ENCODE peak calls at places on chromosomes 1 and 21, in four cellular contexts. P, M, A and S are unnamed samples.

GRCh38 chr1:167554028-167554779 is 642 bp upstream of the CREG1 start:
- DNase-seq in P (no peak), M (peak), A (no peak), S (no peak)

GRCh38 chr1:45205000-45205909 is 1.1 kb downstream of the ZSWIM5 start:
- DNase-seq in P (no peak), M (peak), A (peak), S (peak)

GRCh38 chr1:1058921-1059493 is 15.1 kb downstream of the RNF223 start:
- DNase-seq in P (no peak), M (peak), A (no peak), S (no peak)

GRCh38 chr1:19596065-19596718 is 47.9 kb upstream of the NBL1 start:
- DNase-seq in P (no peak), M (peak), A (no peak), S (peak)

GRCh38 chr1:117821782-117822447 is 107.5 kb downstream of the GDAP2 start:
- DNase-seq in P (no peak), M (peak), A (peak), S (no peak)

GRCh38 chr1:151398691-151399065 is 695 bp upstream of the PSMB4 start:
- DNase-seq in P (no peak), M (no peak), A (no peak), S (no peak)

GRCh38 chr21:42579456-42580075 is 65.9 kb downstream of the SLC37A1 start:
- DNase-seq in P (no peak), M (no peak), A (no peak), S (no peak)

GRCh38 chr1:109398343-109399225 is 866 bp upstream of the SORT1 start:
- DNase-seq in P (no peak), M (no peak), A (no peak), S (no peak)

GRCh38 chr1:221858758-221859157 is 116.9 kb upstream of the DUSP10 start:
- DNase-seq in P (no peak), M (no peak), A (no peak), S (no peak)

GRCh38 chr1:155166373-155167165 is 6.5 kb downstream of the KRTCAP2 start:
- DNase-seq in P (no peak), M (no peak), A (no peak), S (peak)

DNA sequence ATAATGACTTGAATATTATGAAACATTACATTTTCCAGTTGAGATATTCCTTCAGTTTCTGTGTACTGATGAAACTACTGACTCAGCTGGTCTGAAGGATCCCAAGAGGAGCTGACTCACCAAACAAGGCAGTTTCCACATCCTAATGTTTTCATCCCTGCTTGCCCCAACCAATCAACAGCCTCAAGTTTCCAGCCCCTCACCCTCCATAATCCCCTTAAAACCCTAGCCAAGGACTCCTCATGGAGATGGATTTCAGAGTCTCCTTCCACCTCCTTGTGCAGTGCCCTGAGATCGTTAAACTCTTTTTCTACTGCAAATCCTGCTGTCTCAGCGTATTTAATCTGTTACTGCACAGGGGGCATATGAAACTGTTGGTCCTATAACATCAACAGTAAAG is 83.1 kb upstream of the HAO2 start:
- DNase-seq in P (no peak), M (no peak), A (no peak), S (no peak)
- TF ChIP-seq TCF7 in P (no peak), M (no peak), A (no peak), S (no peak)

GRCh38 chr1:198328458-198329032 is 171.7 kb downstream of the NEK7 start:
- DNase-seq in P (no peak), M (no peak), A (no peak), S (no peak)
- TF ChIP-seq TCF7 in P (no peak), M (no peak), A (no peak), S (no peak)

GRCh38 chr1:178539291-178539690 is 26.4 kb downstream of the TEX35 start:
- DNase-seq in P (no peak), M (no peak), A (no peak), S (no peak)

GRCh38 chr1:178537445-178538090 is 24.7 kb downstream of the TEX35 start:
- DNase-seq in P (no peak), M (no peak), A (peak), S (no peak)

GRCh38 chr1:178538192-178538916 is 25.4 kb downstream of the TEX35 start:
- DNase-seq in P (no peak), M (no peak), A (no peak), S (no peak)

GRCh38 chr1:178536329-178536728 is 23.4 kb downstream of the TEX35 start:
- DNase-seq in P (no peak), M (no peak), A (no peak), S (no peak)

GRCh38 chr1:178536844-178537371 is 24.0 kb downstream of the TEX35 start:
- DNase-seq in P (no peak), M (no peak), A (peak), S (no peak)
- TF ChIP-seq TCF7 in P (no peak), M (no peak), A (no peak), S (no peak)

GRCh38 chr1:170027760-170028159 is 46.7 kb downstream of the KIFAP3 start:
- DNase-seq in P (no peak), M (no peak), A (no peak), S (no peak)
- TF ChIP-seq TCF7 in P (no peak), M (no peak), A (no peak), S (no peak)

DNA sequence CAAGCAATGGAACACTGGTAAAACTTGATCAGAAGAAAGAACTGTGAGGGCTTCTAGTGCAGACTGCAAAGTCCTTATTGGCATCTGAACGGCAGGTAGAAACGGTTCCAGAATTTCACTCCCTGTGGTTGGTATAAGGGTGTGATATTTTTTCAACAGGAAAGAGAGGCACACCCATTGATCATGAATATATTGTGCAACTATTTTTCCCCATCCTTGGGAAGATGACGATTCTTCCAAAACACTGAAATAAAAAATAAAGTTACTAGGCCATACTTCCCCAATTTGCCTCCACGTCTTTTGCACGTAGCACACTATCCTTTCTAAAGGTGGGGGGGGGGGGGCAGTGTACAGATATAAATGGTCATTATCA is 49.6 kb downstream of the TARBP1 start:
- DNase-seq in P (no peak), M (no peak), A (no peak), S (no peak)
- TF ChIP-seq TCF7 in P (no peak), M (no peak), A (no peak), S (no peak)

GRCh38 chr1:26290416-26291261 is 10.8 kb downstream of the SH3BGRL3 start:
- DNase-seq in P (no peak), M (no peak), A (no peak), S (no peak)

GRCh38 chr1:26289158-26290059 is 9.5 kb downstream of the SH3BGRL3 start:
- DNase-seq in P (no peak), M (peak), A (no peak), S (no peak)

GRCh38 chr1:26288311-26288941 is 8.5 kb downstream of the SH3BGRL3 start:
- DNase-seq in P (no peak), M (peak), A (no peak), S (no peak)

GRCh38 chr1:26291433-26291832 is 11.5 kb downstream of the SH3BGRL3 start:
- DNase-seq in P (no peak), M (no peak), A (no peak), S (no peak)

DNA sequence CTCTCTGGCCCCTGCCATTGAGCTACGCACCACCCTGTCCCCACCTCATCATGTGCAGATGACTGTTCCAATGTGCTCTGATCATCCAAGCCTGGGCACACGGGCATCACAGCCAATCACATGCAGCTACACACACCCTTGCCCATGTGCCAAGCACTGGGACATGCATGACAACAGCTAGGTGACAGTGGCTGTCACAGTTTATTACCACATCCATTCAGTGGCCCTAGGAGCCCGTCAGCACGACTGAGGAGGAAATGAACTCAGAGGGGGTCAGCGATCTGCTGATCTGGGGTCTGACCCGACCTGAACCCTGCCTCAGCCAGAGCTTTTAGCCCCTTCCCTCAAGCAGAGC is 10.2 kb downstream of the SH3BGRL3 start:
- DNase-seq in P (no peak), M (no peak), A (no peak), S (no peak)
- TF ChIP-seq TCF7 in P (no peak), M (no peak), A (no peak), S (no peak)

DNA sequence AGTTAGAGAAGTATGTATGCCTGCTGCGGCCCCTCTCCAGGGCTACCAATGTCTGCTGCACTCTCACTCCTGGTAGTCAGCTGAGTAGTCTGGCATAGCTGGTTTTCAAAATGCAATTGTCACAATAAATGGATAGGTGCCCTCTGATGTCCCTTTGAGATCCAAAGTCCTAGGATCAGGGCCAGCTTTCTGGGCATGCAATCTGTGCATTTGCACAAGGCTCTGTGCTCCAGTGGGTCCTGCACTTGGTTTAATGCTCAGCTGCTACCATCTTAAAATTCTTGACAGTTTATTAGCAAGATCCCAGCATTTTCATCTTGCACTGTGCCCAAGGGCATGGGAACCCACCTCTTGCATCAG is 233.8 kb downstream of the LTN1 start:
- DNase-seq in P (no peak), M (no peak), A (no peak), S (no peak)
- TF ChIP-seq TCF7 in P (no peak), M (no peak), A (no peak), S (no peak)

GRCh38 chr1:180170569-180170968 is 15.9 kb downstream of the QSOX1 start:
- DNase-seq in P (no peak), M (no peak), A (peak), S (no peak)
- TF ChIP-seq TCF7 in P (no peak), M (no peak), A (no peak), S (no peak)

DNA sequence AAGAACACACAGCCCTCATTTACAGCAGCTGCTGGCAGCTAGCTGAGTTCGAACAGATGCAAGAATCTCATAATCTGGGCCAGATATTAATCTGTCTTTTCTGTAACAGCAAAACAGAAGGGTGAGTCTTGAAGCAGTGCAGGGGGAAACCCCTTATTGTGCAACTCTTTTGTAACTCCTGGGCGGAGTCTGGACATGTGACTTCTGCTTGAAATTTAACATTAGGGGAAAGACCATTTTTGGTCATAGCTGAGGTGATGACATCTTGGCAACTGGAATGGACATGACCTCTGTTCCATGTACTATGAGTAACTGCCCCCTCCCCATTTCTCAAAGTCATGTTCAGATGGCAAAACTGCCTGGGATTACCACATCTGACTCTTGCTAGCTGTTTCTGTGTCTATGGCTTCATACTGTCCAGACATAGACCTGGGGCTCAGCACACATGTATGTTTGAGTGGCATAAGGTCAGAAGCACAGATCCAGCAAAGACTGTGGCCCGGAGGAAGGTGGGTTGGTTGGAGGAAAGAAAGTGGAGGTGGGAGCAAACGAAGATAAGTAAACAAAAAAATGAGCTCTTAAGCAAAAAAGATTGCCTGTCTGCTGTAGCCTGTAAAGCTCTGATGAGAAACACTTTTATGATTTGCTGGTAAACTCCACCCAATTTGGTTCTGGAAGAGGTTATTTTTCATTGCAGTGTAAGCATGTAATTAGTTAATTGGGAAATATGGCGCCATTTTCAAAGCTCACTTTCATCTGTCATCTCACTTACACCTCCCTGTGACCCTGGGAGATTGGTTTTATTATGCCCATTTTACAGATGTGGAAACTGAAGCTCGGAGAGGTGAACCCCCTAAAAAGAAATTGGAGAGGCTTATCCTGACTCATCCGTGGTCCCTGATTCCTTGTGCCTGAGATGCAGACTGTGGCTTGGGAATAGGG is 26.1 kb downstream of the ETS2 start:
- DNase-seq in P (peak), M (peak), A (peak), S (no peak)
- TF ChIP-seq TCF7 in P (no peak), M (no peak), A (no peak), S (no peak)